ENCODE peak calls at places on chromosomes 16 and 17, in five cellular contexts. One of them, this sample, is unnamed. For H3K36me3 and H3K4me1, the result is how much of the 10 kb centered on the place peaks cover.

GRCh38 chr16:84585886-84586285 is 32.0 kb downstream of the COTL1 start:
- DNase-seq in colonic mucosa: no peak
- DNase-seq in thoracic aorta: no peak
- DNase-seq in left lung: no peak
- DNase-seq in gastrocnemius medialis: no peak
- DNase-seq in this sample: no peak

GRCh38 chr16:80994451-80994850 is 12.2 kb downstream of the CMC2 start:
- DNase-seq in left lung: no peak
- DNase-seq in colonic mucosa: no peak
- DNase-seq in thoracic aorta: no peak
- DNase-seq in gastrocnemius medialis: no peak
- DNase-seq in this sample: no peak

GRCh38 chr16:7545251-7545650 is 212.6 kb downstream of the RBFOX1 start:
- DNase-seq in left lung: no peak
- DNase-seq in colonic mucosa: no peak
- DNase-seq in gastrocnemius medialis: no peak
- DNase-seq in thoracic aorta: no peak
- DNase-seq in this sample: no peak

GRCh38 chr17:82917656-82918345 is 78.0 kb upstream of the ZNF750 start:
- DNase-seq in thoracic aorta: no peak
- DNase-seq in gastrocnemius medialis: no peak
- DNase-seq in colonic mucosa: peak
- DNase-seq in left lung: peak
- DNase-seq in this sample: no peak

GRCh38 chr16:2584742-2585650 is 47.2 kb downstream of the PDPK1 start:
- DNase-seq in gastrocnemius medialis: peak
- DNase-seq in thoracic aorta: no peak
- DNase-seq in left lung: peak
- DNase-seq in colonic mucosa: no peak
- DNase-seq in this sample: peak

GRCh38 chr17:63596856-63597557 is 3.7 kb upstream of the TACO1 start:
- DNase-seq in left lung: no peak
- DNase-seq in gastrocnemius medialis: no peak
- DNase-seq in thoracic aorta: no peak
- DNase-seq in colonic mucosa: no peak
- DNase-seq in this sample: no peak

GRCh38 chr16:56606071-56606687 is 2.2 kb upstream of the MT2A start:
- DNase-seq in colonic mucosa: peak
- DNase-seq in gastrocnemius medialis: no peak
- DNase-seq in thoracic aorta: no peak
- DNase-seq in left lung: no peak
- DNase-seq in this sample: peak

GRCh38 chr17:15269690-15270089 is 4.6 kb upstream of the PMP22 start:
- DNase-seq in gastrocnemius medialis: no peak
- DNase-seq in left lung: no peak
- DNase-seq in colonic mucosa: no peak
- DNase-seq in thoracic aorta: no peak
- DNase-seq in this sample: no peak

GRCh38 chr17:43333438-43333943 is 65.3 kb upstream of the ARL4D start:
- DNase-seq in gastrocnemius medialis: no peak
- DNase-seq in thoracic aorta: no peak
- DNase-seq in colonic mucosa: no peak
- DNase-seq in left lung: no peak
- DNase-seq in this sample: no peak

GRCh38 chr16:23948949-23949392 is 113.2 kb downstream of the PRKCB start:
- DNase-seq in colonic mucosa: no peak
- DNase-seq in gastrocnemius medialis: no peak
- DNase-seq in thoracic aorta: no peak
- DNase-seq in left lung: no peak
- DNase-seq in this sample: no peak

GRCh38 chr17:1573932-1574696 is 11.5 kb upstream of the PITPNA start:
- DNase-seq in gastrocnemius medialis: peak
- DNase-seq in thoracic aorta: peak
- DNase-seq in colonic mucosa: peak
- DNase-seq in left lung: peak
- DNase-seq in this sample: peak

GRCh38 chr17:29251969-29252866 is 5.6 kb downstream of the CRYBA1 start:
- DNase-seq in thoracic aorta: no peak
- DNase-seq in gastrocnemius medialis: no peak
- DNase-seq in colonic mucosa: no peak
- DNase-seq in left lung: no peak
- DNase-seq in this sample: no peak

GRCh38 chr16:49598386-49599170 is 225.0 kb downstream of the C16orf78 start:
- DNase-seq in thoracic aorta: no peak
- DNase-seq in gastrocnemius medialis: no peak
- DNase-seq in left lung: no peak
- DNase-seq in colonic mucosa: no peak
- DNase-seq in this sample: peak

GRCh38 chr16:3012828-3013420 is at the start of gene CLDN9:
- DNase-seq in left lung: no peak
- DNase-seq in gastrocnemius medialis: no peak
- DNase-seq in colonic mucosa: peak
- DNase-seq in thoracic aorta: no peak
- DNase-seq in this sample: no peak

GRCh38 chr16:1645914-1646525 is 32.1 kb upstream of the JPT2 start:
- DNase-seq in colonic mucosa: no peak
- DNase-seq in gastrocnemius medialis: no peak
- DNase-seq in thoracic aorta: no peak
- DNase-seq in left lung: no peak
- DNase-seq in this sample: no peak

GRCh38 chr16:11201498-11202259 is 54.3 kb downstream of the SOCS1 start:
- DNase-seq in thoracic aorta: no peak
- DNase-seq in colonic mucosa: no peak
- DNase-seq in left lung: no peak
- DNase-seq in gastrocnemius medialis: no peak
- DNase-seq in this sample: no peak

GRCh38 chr16:75628351-75628750 is 5.3 kb upstream of the ADAT1 start:
- DNase-seq in thoracic aorta: no peak
- DNase-seq in left lung: no peak
- DNase-seq in colonic mucosa: no peak
- DNase-seq in gastrocnemius medialis: no peak
- DNase-seq in this sample: no peak
- H3K36me3 ChIP-seq in thoracic aorta: half or more
- H3K36me3 ChIP-seq in left lung: half or more
- H3K36me3 ChIP-seq in colonic mucosa: under half
- H3K36me3 ChIP-seq in gastrocnemius medialis: under half
- H3K36me3 ChIP-seq in this sample: under half

GRCh38 chr16:88287219-88287618 is 95.5 kb upstream of the ZNF469 start:
- DNase-seq in gastrocnemius medialis: no peak
- DNase-seq in left lung: peak
- DNase-seq in colonic mucosa: no peak
- DNase-seq in thoracic aorta: no peak
- DNase-seq in this sample: no peak
- TF ChIP-seq CTCF in gastrocnemius medialis: no peak
- TF ChIP-seq CTCF in left lung: no peak
- TF ChIP-seq CTCF in colonic mucosa: peak
- TF ChIP-seq CTCF in thoracic aorta: no peak
- TF ChIP-seq CTCF in this sample: no peak

GRCh38 chr17:78815696-78816095 is 24.9 kb downstream of the USP36 start:
- DNase-seq in gastrocnemius medialis: no peak
- DNase-seq in colonic mucosa: no peak
- DNase-seq in thoracic aorta: no peak
- DNase-seq in left lung: no peak
- DNase-seq in this sample: no peak
- H3K4me1 ChIP-seq in gastrocnemius medialis: under half
- H3K4me1 ChIP-seq in colonic mucosa: under half
- H3K4me1 ChIP-seq in thoracic aorta: under half
- H3K4me1 ChIP-seq in left lung: under half
- H3K4me1 ChIP-seq in this sample: under half

DNA sequence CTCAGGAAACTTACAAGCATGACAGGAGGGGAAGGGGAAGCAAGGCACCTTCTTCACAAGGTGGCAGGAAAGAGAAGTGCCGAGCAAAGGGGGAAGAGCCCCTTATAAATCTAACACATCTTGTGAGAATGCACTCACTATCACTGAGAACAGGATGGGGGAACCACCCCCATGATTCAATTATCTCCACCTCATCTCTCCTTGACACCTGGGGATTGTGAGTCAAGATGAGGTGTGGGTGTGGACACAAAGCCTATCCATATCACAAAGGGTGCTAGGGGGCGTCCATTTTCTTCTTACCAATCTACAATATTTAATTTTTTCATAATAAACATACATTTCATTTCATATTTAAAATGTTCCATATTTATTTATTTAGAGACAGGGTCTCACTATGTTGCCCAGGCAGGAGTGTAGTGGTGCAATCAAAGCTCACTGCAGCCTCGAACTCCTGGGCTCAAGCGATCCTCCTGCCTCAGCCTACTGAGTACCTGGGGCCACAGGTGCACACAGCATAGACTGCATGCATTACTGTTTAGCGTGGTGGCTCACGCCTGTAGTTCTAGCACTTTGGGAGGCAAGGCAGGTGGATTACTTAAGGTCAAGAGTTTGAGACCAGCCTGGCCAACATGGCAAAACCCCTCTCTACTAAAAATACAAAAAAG is 26.5 kb upstream of the FAAP100 start:
- DNase-seq in gastrocnemius medialis: no peak
- DNase-seq in left lung: no peak
- DNase-seq in colonic mucosa: no peak
- DNase-seq in thoracic aorta: no peak
- DNase-seq in this sample: no peak
- H3K36me3 ChIP-seq in gastrocnemius medialis: under half
- H3K36me3 ChIP-seq in left lung: half or more
- H3K36me3 ChIP-seq in colonic mucosa: under half
- H3K36me3 ChIP-seq in thoracic aorta: under half
- H3K36me3 ChIP-seq in this sample: under half

GRCh38 chr16:15485175-15485574 is 50.8 kb downstream of the BMERB1 start:
- DNase-seq in left lung: no peak
- DNase-seq in colonic mucosa: no peak
- DNase-seq in gastrocnemius medialis: no peak
- DNase-seq in thoracic aorta: no peak
- DNase-seq in this sample: no peak

GRCh38 chr16:15482748-15483118 is 48.3 kb downstream of the BMERB1 start:
- DNase-seq in left lung: no peak
- DNase-seq in gastrocnemius medialis: no peak
- DNase-seq in thoracic aorta: no peak
- DNase-seq in colonic mucosa: no peak
- DNase-seq in this sample: no peak

GRCh38 chr16:15484662-15485061 is 50.3 kb downstream of the BMERB1 start:
- DNase-seq in thoracic aorta: no peak
- DNase-seq in gastrocnemius medialis: no peak
- DNase-seq in colonic mucosa: no peak
- DNase-seq in left lung: no peak
- DNase-seq in this sample: no peak

GRCh38 chr16:15483857-15484256 is 49.5 kb downstream of the BMERB1 start:
- DNase-seq in colonic mucosa: no peak
- DNase-seq in gastrocnemius medialis: no peak
- DNase-seq in left lung: no peak
- DNase-seq in thoracic aorta: no peak
- DNase-seq in this sample: no peak

GRCh38 chr16:15482068-15482747 is 47.8 kb downstream of the BMERB1 start:
- DNase-seq in left lung: no peak
- DNase-seq in thoracic aorta: no peak
- DNase-seq in colonic mucosa: peak
- DNase-seq in gastrocnemius medialis: peak
- DNase-seq in this sample: peak
- TF ChIP-seq CTCF in left lung: no peak
- TF ChIP-seq CTCF in thoracic aorta: no peak
- TF ChIP-seq CTCF in colonic mucosa: no peak
- TF ChIP-seq CTCF in gastrocnemius medialis: no peak
- TF ChIP-seq CTCF in this sample: no peak

DNA sequence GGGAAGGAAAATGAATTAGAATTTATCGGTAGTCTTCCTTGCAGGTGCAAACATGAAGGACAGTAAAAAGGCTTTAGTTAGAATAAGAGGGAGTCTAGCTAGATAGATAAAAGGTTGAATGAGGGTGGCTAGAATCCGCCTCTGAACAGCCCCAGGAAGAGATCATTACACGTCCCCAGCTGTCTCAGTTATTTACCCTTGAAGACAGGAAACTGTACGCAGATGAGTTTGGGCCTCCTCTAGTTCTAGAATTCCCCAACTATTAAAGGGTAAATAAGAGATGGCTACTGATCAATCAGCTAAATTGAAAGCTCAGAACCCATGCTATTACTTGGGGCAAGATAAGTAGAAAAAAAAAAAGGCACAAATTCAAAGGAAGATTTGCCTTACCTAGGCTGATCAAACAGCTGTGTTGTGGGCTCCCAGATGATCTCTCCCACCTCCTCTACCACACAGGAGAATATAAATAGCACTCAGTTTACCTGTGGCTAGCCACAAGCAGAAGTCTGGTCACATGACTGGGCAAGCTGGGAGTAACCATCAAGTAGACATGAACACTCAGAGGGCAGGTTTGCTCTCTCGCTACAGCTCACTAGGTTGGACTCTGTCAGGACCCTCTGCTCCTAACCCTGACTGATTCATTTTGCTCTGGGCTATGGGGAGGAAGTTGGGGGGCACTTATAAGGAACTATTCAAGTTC is 17.0 kb downstream of the FAM117A start:
- DNase-seq in colonic mucosa: no peak
- DNase-seq in gastrocnemius medialis: no peak
- DNase-seq in thoracic aorta: no peak
- DNase-seq in left lung: no peak
- DNase-seq in this sample: no peak
- H3K4me1 ChIP-seq in colonic mucosa: under half
- H3K4me1 ChIP-seq in gastrocnemius medialis: under half
- H3K4me1 ChIP-seq in thoracic aorta: under half
- H3K4me1 ChIP-seq in left lung: under half
- H3K4me1 ChIP-seq in this sample: under half

GRCh38 chr16:29806096-29806579 is at the start of gene MAZ:
- DNase-seq in colonic mucosa: no peak
- DNase-seq in left lung: peak
- DNase-seq in gastrocnemius medialis: no peak
- DNase-seq in thoracic aorta: no peak
- DNase-seq in this sample: peak

GRCh38 chr16:29805232-29806095 is 865 bp upstream of the MAZ start:
- DNase-seq in thoracic aorta: peak
- DNase-seq in left lung: peak
- DNase-seq in colonic mucosa: peak
- DNase-seq in gastrocnemius medialis: peak
- DNase-seq in this sample: peak

GRCh38 chr16:29804455-29805231 is 1.7 kb upstream of the MAZ start:
- DNase-seq in left lung: no peak
- DNase-seq in colonic mucosa: peak
- DNase-seq in gastrocnemius medialis: no peak
- DNase-seq in thoracic aorta: no peak
- DNase-seq in this sample: no peak

GRCh38 chr16:29802416-29802935 is 3.9 kb upstream of the MAZ start:
- DNase-seq in colonic mucosa: no peak
- DNase-seq in left lung: no peak
- DNase-seq in thoracic aorta: no peak
- DNase-seq in gastrocnemius medialis: no peak
- DNase-seq in this sample: no peak

GRCh38 chr16:29804020-29804419 is 2.3 kb upstream of the MAZ start:
- DNase-seq in thoracic aorta: no peak
- DNase-seq in left lung: no peak
- DNase-seq in gastrocnemius medialis: no peak
- DNase-seq in colonic mucosa: no peak
- DNase-seq in this sample: no peak
- H3K36me3 ChIP-seq in thoracic aorta: under half
- H3K36me3 ChIP-seq in left lung: under half
- H3K36me3 ChIP-seq in gastrocnemius medialis: under half
- H3K36me3 ChIP-seq in colonic mucosa: under half
- H3K36me3 ChIP-seq in this sample: under half

GRCh38 chr16:272633-273546 is 2.9 kb downstream of the RGS11 start:
- DNase-seq in left lung: no peak
- DNase-seq in colonic mucosa: no peak
- DNase-seq in gastrocnemius medialis: no peak
- DNase-seq in thoracic aorta: no peak
- DNase-seq in this sample: no peak
- TF ChIP-seq CTCF in left lung: no peak
- TF ChIP-seq CTCF in colonic mucosa: no peak
- TF ChIP-seq CTCF in gastrocnemius medialis: no peak
- TF ChIP-seq CTCF in thoracic aorta: no peak
- TF ChIP-seq CTCF in this sample: no peak